ENCODE peak calls at places on chromosomes 7 and 10, in ten cellular contexts. I, J, O, K, V, Y, C, A, W and X are unnamed samples.

GRCh38 chr7:22837308-22837707 is 14.7 kb upstream of the TOMM7 start:
- DNase-seq in O (no peak), J (no peak), I (no peak), V (no peak), C (no peak), A (no peak), K (no peak), Y (no peak), W (no peak), X (no peak)

GRCh38 chr7:122291189-122291588 is 13.4 kb downstream of the FEZF1 start:
- DNase-seq in A (no peak), O (no peak), W (no peak), I (no peak), J (no peak), Y (no peak), K (no peak), V (no peak), C (no peak), X (no peak)

GRCh38 chr7:112361154-112361553 is 89.1 kb upstream of the IFRD1 start:
- DNase-seq in A (no peak), C (no peak), I (no peak), V (peak; percentile 67), W (no peak), Y (no peak), K (no peak), J (no peak), O (no peak), X (no peak)

GRCh38 chr10:34206602-34207268 is 608.4 kb downstream of the PARD3 start:
- DNase-seq in V (no peak), O (no peak), A (no peak), J (no peak), I (peak; percentile 51), Y (no peak), C (no peak), W (no peak), K (no peak), X (no peak)

GRCh38 chr7:148772297-148773089 is 73.8 kb downstream of the CUL1 start:
- DNase-seq in K (peak; percentile 91), Y (no peak), C (no peak), V (no peak), W (no peak), A (no peak), J (peak; percentile 98), I (no peak), O (no peak), X (no peak)

GRCh38 chr7:153090209-153090608 is 330.7 kb downstream of the ACTR3B start:
- DNase-seq in Y (no peak), O (no peak), V (no peak), I (no peak), J (no peak), K (no peak), C (no peak), W (no peak), A (no peak), X (no peak)

GRCh38 chr7:4631664-4632171 is 50.4 kb upstream of the FOXK1 start:
- DNase-seq in I (peak; percentile 81), W (peak; percentile 83), K (peak; percentile 83), J (peak; percentile 91), C (peak; percentile 64), V (peak; percentile 68), A (peak; percentile 87), Y (peak; percentile 73), O (peak; percentile 81), X (peak; percentile 50)

GRCh38 chr10:43845121-43845520 is 196.4 kb upstream of the ZNF32 start:
- DNase-seq in Y (no peak), I (no peak), V (no peak), J (no peak), A (no peak), O (no peak), W (no peak), K (no peak), C (no peak), X (no peak)

GRCh38 chr7:44212581-44213184 is 11.9 kb downstream of the YKT6 start:
- DNase-seq in K (no peak), C (no peak), Y (no peak), V (no peak), I (no peak), J (no peak), A (no peak), O (no peak), W (no peak), X (no peak)

GRCh38 chr10:10564081-10564480 is 453.6 kb upstream of the CELF2 start:
- DNase-seq in V (no peak), W (no peak), O (no peak), Y (no peak), C (no peak), I (no peak), A (no peak), J (no peak), K (no peak), X (no peak)

GRCh38 chr10:132112611-132113010 is 46.9 kb downstream of the JAKMIP3 start:
- DNase-seq in K (no peak), I (no peak), W (peak; percentile 11), Y (peak; percentile 13), C (no peak), J (no peak), O (peak; percentile 2), V (no peak), A (no peak), X (no peak)

GRCh38 chr7:151857412-151857811 is 19.5 kb downstream of the PRKAG2 start:
- DNase-seq in A (no peak), O (no peak), I (no peak), V (no peak), C (no peak), Y (no peak), J (no peak), W (no peak), K (no peak), X (no peak)

GRCh38 chr7:123229426-123229825 is 29.7 kb upstream of the SLC13A1 start:
- DNase-seq in A (no peak), J (no peak), O (no peak), V (no peak), Y (no peak), K (no peak), C (no peak), I (no peak), W (no peak), X (no peak)

GRCh38 chr10:52567247-52567580 is 205.4 kb downstream of the MBL2 start:
- DNase-seq in A (no peak), C (no peak), O (no peak), J (no peak), I (no peak), K (no peak), W (no peak), Y (no peak), V (no peak), X (no peak)
- TF ChIP-seq CTCF in A (no peak), C (no peak), O (no peak), J (no peak), I (no peak), K (no peak), W (no peak), Y (no peak), V (peak; percentile 3), X (no peak)

GRCh38 chr10:112957589-112958202 is 7.6 kb downstream of the TCF7L2 start:
- DNase-seq in O (no peak), J (no peak), K (peak; percentile 48), W (no peak), V (no peak), I (no peak), Y (no peak), A (no peak), C (no peak), X (no peak)
- H3K4me1 ChIP-seq in O (peaks cover 34% of the 10 kb centered on the region), J (peaks cover 25% of the 10 kb centered on the region), K (peaks cover 68% of the 10 kb centered on the region), W (peaks cover 63% of the 10 kb centered on the region), V (peaks cover 12% of the 10 kb centered on the region), I (peaks cover 22% of the 10 kb centered on the region), Y (peaks cover 19% of the 10 kb centered on the region), A (peaks cover 21% of the 10 kb centered on the region), C (peaks cover 83% of the 10 kb centered on the region), X (peaks cover 49% of the 10 kb centered on the region)

GRCh38 chr10:78730754-78731153 is 338.0 kb upstream of the ZMIZ1 start:
- DNase-seq in O (no peak), K (no peak), I (no peak), C (no peak), V (no peak), J (no peak), Y (no peak), A (no peak), W (no peak), X (no peak)

GRCh38 chr10:78728176-78728575 is 340.6 kb upstream of the ZMIZ1 start:
- DNase-seq in C (no peak), Y (no peak), A (no peak), I (no peak), J (no peak), W (no peak), K (no peak), O (no peak), V (no peak), X (no peak)

GRCh38 chr10:78731675-78732074 is 337.1 kb upstream of the ZMIZ1 start:
- DNase-seq in W (no peak), K (no peak), O (no peak), C (no peak), V (no peak), J (no peak), I (no peak), Y (no peak), A (no peak), X (no peak)

GRCh38 chr10:78729366-78729765 is 339.4 kb upstream of the ZMIZ1 start:
- DNase-seq in O (no peak), V (no peak), J (no peak), C (no peak), K (no peak), W (no peak), I (no peak), Y (no peak), A (no peak), X (no peak)

GRCh38 chr10:78729810-78730209 is 339.0 kb upstream of the ZMIZ1 start:
- DNase-seq in J (no peak), A (no peak), V (no peak), K (no peak), C (no peak), W (no peak), I (no peak), Y (no peak), O (no peak), X (no peak)
- TF ChIP-seq CTCF in J (no peak), A (no peak), V (no peak), K (no peak), C (no peak), W (no peak), I (no peak), Y (no peak), O (no peak), X (no peak)

GRCh38 chr10:101060951-101061813 is 607 bp upstream of the KAZALD1 start:
- DNase-seq in K (peak; percentile 77), Y (peak; percentile 97), C (peak; percentile 98), V (peak; percentile 82), O (peak; percentile 94), I (peak; percentile 99), J (peak; percentile 91), A (peak; percentile 96), W (peak; percentile 97), X (peak; percentile 97)

GRCh38 chr10:101062231-101063161 is 707 bp downstream of the KAZALD1 start:
- DNase-seq in K (no peak), I (peak; percentile 79), V (no peak), J (peak; percentile 43), W (peak; percentile 66), Y (peak; percentile 76), O (peak; percentile 57), A (peak; percentile 85), C (peak; percentile 66), X (no peak)

GRCh38 chr10:101060036-101060950 is 1.5 kb upstream of the KAZALD1 start:
- DNase-seq in A (peak; percentile 90), W (peak; percentile 95), J (peak; percentile 95), K (peak; percentile 77), V (peak; percentile 87), C (peak; percentile 93), I (peak; percentile 97), Y (peak; percentile 94), O (peak; percentile 80), X (peak; percentile 96)

GRCh38 chr10:101063162-101063525 is 1.4 kb downstream of the KAZALD1 start:
- DNase-seq in C (no peak), Y (no peak), I (no peak), V (no peak), K (no peak), J (no peak), O (no peak), A (no peak), W (no peak), X (no peak)

GRCh38 chr10:101061814-101062230 is at the start of gene KAZALD1:
- DNase-seq in K (no peak), C (no peak), I (peak; percentile 27), Y (no peak), V (no peak), W (no peak), O (no peak), J (no peak), A (no peak), X (no peak)
- H3K4me1 ChIP-seq in K (peaks cover 44% of the 10 kb centered on the region), C (peaks cover 68% of the 10 kb centered on the region), I (peaks cover 33% of the 10 kb centered on the region), Y (peaks cover 36% of the 10 kb centered on the region), V (peaks cover 11% of the 10 kb centered on the region), W (peaks cover 63% of the 10 kb centered on the region), O (peaks cover 12% of the 10 kb centered on the region), J (peaks cover 22% of the 10 kb centered on the region), A (no peaks in the 10 kb centered on the region), X (peaks cover 40% of the 10 kb centered on the region)